ENCODE peak calls at places on chromosomes 5 and 9, in six cellular contexts. L is K562, C is neuronal stem cell, Y is astrocyte, E is IMR-90, K is mesenchymal stem cell. R is an unnamed sample.

GRCh38 chr5:151733727-151734408 is 24.6 kb downstream of the ATOX1 start:
- DNase-seq in C (no peak), K (no peak), Y (peak; percentile 87), E (peak; percentile 41), L (no peak), R (no peak)

GRCh38 chr9:133563286-133564213 is 29.0 kb downstream of the ADAMTSL2 start:
- DNase-seq in E (peak; percentile 7), Y (no peak), K (peak; percentile 51), C (no peak), L (peak; percentile 32), R (no peak)

GRCh38 chr5:95817430-95817829 is 5.1 kb downstream of the GLRX start:
- DNase-seq in L (no peak), E (peak; percentile 76), C (no peak), K (peak; percentile 68), Y (peak; percentile 92), R (no peak)

GRCh38 chr5:97998946-97999345 is 774.5 kb upstream of the RGMB start:
- DNase-seq in C (peak; percentile 46), E (peak; percentile 47), Y (no peak), L (no peak), K (peak; percentile 28), R (no peak)

GRCh38 chr9:37840560-37841194 is 40.1 kb downstream of the DCAF10 start:
- DNase-seq in K (peak; percentile 75), L (peak; percentile 89), E (peak; percentile 88), C (no peak), Y (peak; percentile 80), R (no peak)

GRCh38 chr9:128412120-128412790 is 8.4 kb upstream of the CERCAM start:
- DNase-seq in K (peak; percentile 35), L (peak; percentile 81), C (peak; percentile 72), Y (no peak), E (peak; percentile 31), R (peak; percentile 64)

GRCh38 chr9:115024925-115025535 is 92.9 kb downstream of the TNC start:
- DNase-seq in E (no peak), K (no peak), Y (peak; percentile 63), C (peak; percentile 17), L (no peak), R (no peak)

GRCh38 chr5:142115937-142116614 is 7.5 kb downstream of the NDFIP1 start:
- DNase-seq in Y (peak; percentile 57), K (no peak), L (no peak), E (peak; percentile 79), C (no peak), R (no peak)

GRCh38 chr9:121861501-121862180 is 210.2 kb downstream of the DAB2IP start:
- DNase-seq in E (no peak), L (peak; percentile 58), Y (no peak), C (no peak), K (peak; percentile 54), R (no peak)

GRCh38 chr5:148912714-148913398 is 86.4 kb downstream of the ADRB2 start:
- DNase-seq in K (peak; percentile 97), L (no peak), C (peak; percentile 70), Y (peak; percentile 98), E (peak; percentile 99), R (no peak)

GRCh38 chr9:136793063-136793946 is 2.2 kb downstream of the TMEM141 start:
- DNase-seq in E (no peak), L (peak; percentile 84), Y (no peak), C (no peak), K (no peak), R (no peak)

GRCh38 chr9:121499427-121500164 is at the start of gene GGTA1:
- DNase-seq in L (peak; percentile 19), E (peak; percentile 50), K (peak; percentile 64), Y (peak; percentile 36), C (peak; percentile 54), R (no peak)

GRCh38 chr9:106958955-106959657 is 96.1 kb downstream of the ZNF462 start:
- DNase-seq in E (peak; percentile 45), Y (peak; percentile 83), K (no peak), L (no peak), C (no peak), R (no peak)

GRCh38 chr5:82352146-82352791 is 74.1 kb upstream of the RPS23 start:
- DNase-seq in Y (peak; percentile 47), C (no peak), K (no peak), E (peak; percentile 50), L (peak; percentile 30), R (no peak)

GRCh38 chr5:151770383-151771258 is 1.1 kb upstream of the G3BP1 start:
- DNase-seq in Y (peak; percentile 49), L (peak; percentile 81), C (peak; percentile 65), K (peak; percentile 75), E (peak; percentile 42), R (no peak)

GRCh38 chr9:34628656-34629491 is at the start of gene ARID3C:
- DNase-seq in C (no peak), Y (no peak), L (peak; percentile 53), E (no peak), K (no peak), R (no peak)

GRCh38 chr9:110847661-110848060 is 179.1 kb downstream of the MUSK start:
- DNase-seq in K (no peak), C (no peak), E (peak; percentile 60), L (no peak), Y (peak; percentile 16), R (no peak)

GRCh38 chr9:98678244-98678842 is 30.4 kb downstream of the GABBR2 start:
- DNase-seq in C (no peak), L (peak; percentile 18), E (no peak), K (no peak), Y (no peak), R (no peak)

GRCh38 chr9:121272401-121272948 is 4.5 kb downstream of the GSN start:
- DNase-seq in K (no peak), L (no peak), E (no peak), C (no peak), Y (no peak), R (no peak)

GRCh38 chr5:120155873-120156272 is 308.2 kb upstream of the PRR16 start:
- DNase-seq in K (no peak), Y (no peak), C (no peak), E (no peak), L (no peak), R (no peak)

GRCh38 chr9:116687762-116688160 is 656 bp downstream of the TRIM32 start:
- DNase-seq in C (no peak), L (no peak), E (no peak), Y (no peak), K (no peak), R (peak; percentile 7)

GRCh38 chr5:12526113-12526512 is 621.9 kb upstream of the CTNND2 start:
- DNase-seq in E (no peak), K (no peak), L (no peak), C (no peak), Y (no peak), R (no peak)

GRCh38 chr9:97853056-97853843 is at the start of gene FOXE1:
- DNase-seq in L (no peak), E (no peak), K (no peak), Y (no peak), C (peak; percentile 14), R (no peak)

GRCh38 chr5:58940446-58940845 is 357.6 kb downstream of the RAB3C start:
- DNase-seq in C (no peak), Y (peak; percentile 59), E (peak; percentile 63), L (peak; percentile 12), K (peak; percentile 54), R (no peak)

GRCh38 chr9:121700165-121700830 is 48.9 kb downstream of the DAB2IP start:
- DNase-seq in C (peak; percentile 12), E (peak; percentile 48), Y (no peak), K (peak; percentile 37), L (no peak), R (peak; percentile 13)

GRCh38 chr9:116045083-116045482 is 108.5 kb upstream of the PAPPA start:
- DNase-seq in C (no peak), E (no peak), Y (no peak), L (no peak), K (no peak), R (no peak)

GRCh38 chr9:93665566-93666278 is 89.3 kb downstream of the PHF2 start:
- DNase-seq in C (no peak), K (no peak), E (no peak), Y (no peak), L (no peak), R (no peak)

GRCh38 chr9:137372693-137373610 is 50.0 kb downstream of the EXD3 start:
- DNase-seq in K (no peak), L (no peak), E (no peak), C (no peak), Y (no peak), R (no peak)

DNA sequence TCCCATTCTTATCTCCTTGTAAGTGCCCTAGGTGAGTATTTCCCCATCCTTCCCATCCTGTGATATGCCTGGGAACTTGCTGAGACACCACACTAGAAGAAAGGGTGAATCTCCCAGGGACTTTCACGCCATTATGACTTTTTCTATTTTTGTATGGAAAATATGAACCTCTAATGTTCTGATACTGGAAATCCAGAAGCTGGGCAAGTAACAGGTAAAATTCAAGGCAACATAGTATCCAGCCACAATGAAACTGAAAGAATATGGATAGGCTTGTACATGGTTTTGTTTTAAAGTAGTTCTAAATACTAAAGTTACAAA is 193.0 kb upstream of the NR3C1 start:
- DNase-seq in K (no peak), L (no peak), C (no peak), E (no peak), Y (no peak), R (no peak)
- H3K9ac ChIP-seq in K (no peak overlapping the region), L (no peak overlapping the region), C (no peak overlapping the region), E (no peak overlapping the region), Y (no peak overlapping the region), R (no peak overlapping the region)

GRCh38 chr5:74199005-74199404 is 441.5 kb downstream of the ENC1 start:
- DNase-seq in L (no peak), C (no peak), E (peak; percentile 64), Y (no peak), K (peak; percentile 60), R (no peak)
- H3K9ac ChIP-seq in L (no peak overlapping the region), C (no peak overlapping the region), E (no peak overlapping the region), Y (no peak overlapping the region), K (no peak overlapping the region), R (no peak overlapping the region)

GRCh38 chr9:68562456-68562855 is 21.8 kb upstream of the TMEM252 start:
- DNase-seq in L (no peak), E (no peak), K (no peak), C (no peak), Y (no peak), R (no peak)

GRCh38 chr9:68555416-68555815 is 14.7 kb upstream of the TMEM252 start:
- DNase-seq in C (peak; percentile 15), L (no peak), K (no peak), Y (no peak), E (no peak), R (no peak)

GRCh38 chr9:68560131-68560844 is 19.6 kb upstream of the TMEM252 start:
- DNase-seq in L (peak; percentile 60), K (peak; percentile 58), C (no peak), E (peak; percentile 84), Y (no peak), R (peak; percentile 41)
- H3K9ac ChIP-seq in L (no peak overlapping the region), K (peak overlapping the region; percentile 24), C (no peak overlapping the region), E (no peak overlapping the region), Y (no peak overlapping the region), R (no peak overlapping the region)

DNA sequence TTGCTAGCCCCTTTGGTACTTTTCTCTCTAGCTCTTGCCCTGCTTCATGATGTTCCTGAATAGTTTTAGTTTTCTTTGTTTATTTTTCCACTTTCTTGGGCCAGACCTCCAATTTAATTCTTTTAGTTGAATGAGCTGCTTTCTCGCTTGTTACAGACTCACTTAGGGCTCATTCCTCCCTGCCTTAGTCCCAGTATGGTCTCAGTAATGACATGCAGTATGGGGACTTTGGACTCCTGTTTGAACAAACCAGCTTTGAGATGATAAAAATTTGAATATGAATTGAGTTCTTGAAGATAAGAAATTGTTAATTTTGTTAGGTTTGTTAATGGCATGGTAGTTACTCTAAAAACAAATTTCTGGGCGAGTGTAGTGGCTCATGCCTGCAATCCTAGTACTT is 284.8 kb upstream of the DMRT1 start:
- DNase-seq in K (no peak), Y (no peak), E (no peak), L (no peak), C (no peak), R (no peak)
- H3K9ac ChIP-seq in K (peak overlapping the region; percentile 9), Y (no peak overlapping the region), E (no peak overlapping the region), L (no peak overlapping the region), C (no peak overlapping the region), R (no peak overlapping the region)

R was measured in DND-41.